ENCODE peak calls at places on chromosomes 6 and 20, in four cellular contexts. I is mammary epithelial cell, T is NB4, S is gastrocnemius medialis. V is an unnamed sample.

GRCh38 chr6:49634811-49635159 is 1.9 kb downstream of the RHAG start:
- DNase-seq in I (no peak), S (no peak), T (no peak), V (no peak)

GRCh38 chr20:9609892-9610502 is 95.6 kb downstream of the LAMP5 start:
- DNase-seq in T (peak; percentile 74), I (peak; percentile 57), S (no peak), V (peak; percentile 86)

GRCh38 chr20:46013826-46014516 is 5.3 kb downstream of the MMP9 start:
- DNase-seq in S (no peak), T (peak; percentile 62), I (peak; percentile 51), V (peak; percentile 82)

GRCh38 chr6:52013035-52013434 is 74.4 kb downstream of the PKHD1 start:
- DNase-seq in I (peak; percentile 26), T (no peak), S (no peak), V (no peak)

GRCh38 chr20:48686238-48687096 is 141.3 kb downstream of the PREX1 start:
- DNase-seq in I (no peak), T (no peak), S (no peak), V (no peak)

GRCh38 chr6:150929403-150929802 is 63.9 kb downstream of the MTHFD1L start:
- DNase-seq in T (no peak), S (no peak), I (no peak), V (no peak)

GRCh38 chr6:45420083-45420908 is 42.6 kb upstream of the SUPT3H start:
- DNase-seq in S (no peak), I (peak; percentile 43), T (peak; percentile 82), V (no peak)

GRCh38 chr20:3673551-3674070 is 8.2 kb downstream of the ADAM33 start:
- DNase-seq in S (no peak), I (no peak), T (no peak), V (no peak)

GRCh38 chr6:78883651-78884050 is 16.3 kb downstream of the IRAK1BP1 start:
- DNase-seq in T (no peak), S (no peak), I (peak; percentile 72), V (no peak)

GRCh38 chr20:6582449-6582848 is 185.0 kb upstream of the BMP2 start:
- DNase-seq in T (peak; percentile 8), I (peak; percentile 40), S (no peak), V (no peak)

GRCh38 chr20:31987744-31988143 is 19.8 kb downstream of the XKR7 start:
- DNase-seq in I (peak; percentile 71), S (no peak), T (no peak), V (no peak)

GRCh38 chr6:35318200-35318844 is 20.7 kb downstream of the DEF6 start:
- DNase-seq in I (no peak), T (no peak), S (peak; percentile 78), V (no peak)

GRCh38 chr6:20464847-20465246 is 63.2 kb downstream of the E2F3 start:
- DNase-seq in I (no peak), T (no peak), S (no peak), V (no peak)

DNA sequence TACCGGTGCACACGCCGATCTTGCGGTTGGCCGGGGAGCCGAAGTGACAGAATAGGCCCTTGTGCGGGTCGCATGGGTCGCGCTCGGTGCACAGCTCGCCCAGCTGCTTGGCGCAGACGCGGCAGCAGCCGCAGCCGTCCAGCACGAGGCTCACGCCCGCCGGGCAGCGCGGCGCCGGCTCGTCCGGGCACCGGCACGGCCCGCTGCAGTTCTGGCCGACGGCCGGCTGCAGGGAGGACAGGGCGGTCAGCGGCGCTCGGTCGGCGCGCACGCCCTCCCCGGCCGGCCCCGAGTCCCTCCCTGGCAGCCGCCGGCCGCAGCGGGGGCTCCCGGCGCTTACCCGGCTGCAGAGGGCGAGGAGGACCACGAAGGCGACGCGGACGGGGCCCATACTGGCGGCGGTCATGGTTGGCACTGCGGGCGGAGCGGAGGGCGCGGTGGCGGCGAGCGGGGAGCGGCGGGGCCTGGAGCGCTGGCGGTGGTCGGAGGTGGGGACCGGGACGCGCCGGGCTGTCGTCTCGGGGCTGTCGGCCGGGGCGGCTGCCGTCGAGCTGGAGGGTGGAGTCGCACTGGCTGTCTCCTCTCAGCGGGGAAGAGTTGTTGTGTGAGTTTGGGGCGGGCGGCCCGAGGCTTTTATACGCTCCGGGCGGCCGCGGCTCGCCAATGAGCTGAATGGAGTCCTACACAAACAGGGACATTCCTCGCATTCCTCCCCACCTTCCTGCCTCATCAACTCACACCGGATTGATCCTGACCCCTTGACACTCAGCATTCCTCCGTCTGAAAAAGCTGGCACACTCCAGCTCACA is at the start of gene CCN2:
- DNase-seq in T (no peak), S (peak; percentile 61), I (peak; percentile 89), V (no peak)
- H3K4me3 ChIP-seq in T (no peak within 1 kb of the TSS), S (peak within 1 kb of the TSS; percentile 64), I (peak within 1 kb of the TSS; percentile 59), V (no peak within 1 kb of the TSS)

DNA sequence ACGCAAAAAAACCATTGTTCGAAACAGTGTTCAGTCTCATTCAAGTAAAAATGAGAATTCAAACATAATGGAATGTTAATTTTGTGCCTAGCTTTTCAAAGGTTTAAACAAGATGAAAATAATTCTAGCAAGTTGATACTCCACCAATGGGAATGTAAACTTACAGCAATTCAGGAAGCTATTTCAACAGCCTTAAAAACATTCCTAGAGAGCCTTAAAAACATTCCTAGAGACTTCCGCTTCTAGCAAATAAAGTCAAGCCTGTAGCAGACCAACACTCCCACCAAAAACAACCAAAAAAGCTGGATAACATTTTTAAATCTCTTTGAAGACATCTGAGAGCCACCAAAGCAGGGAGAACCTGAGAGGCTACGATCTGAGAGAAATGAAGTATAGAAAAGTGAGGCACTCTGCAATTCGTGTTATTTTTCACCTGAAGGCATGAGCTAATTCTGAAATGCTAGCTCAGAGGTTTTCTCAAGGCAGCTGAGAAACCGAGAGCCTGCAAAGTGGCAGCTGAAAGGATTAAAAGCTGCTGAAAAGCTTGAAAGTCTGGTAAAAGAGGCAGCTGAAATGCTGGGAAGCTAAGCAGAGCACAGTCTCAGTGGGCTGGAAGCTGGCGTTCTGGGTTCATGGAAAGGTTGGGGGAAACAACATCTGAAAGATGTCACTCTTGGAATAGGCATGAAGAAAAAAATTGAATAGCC is 20.9 kb downstream of the GPR63 start:
- DNase-seq in T (no peak), S (no peak), I (no peak), V (no peak)
- H3K4me3 ChIP-seq in T (no peak overlapping the region), S (no peak overlapping the region), I (no peak overlapping the region), V (no peak overlapping the region)

GRCh38 chr6:110813338-110813737 is 1.9 kb downstream of the CDK19 start:
- DNase-seq in S (no peak), T (no peak), I (no peak), V (no peak)
- H3K4me3 ChIP-seq in S (no peak overlapping the region), T (peak overlapping the region; percentile 73), I (no peak overlapping the region), V (peak overlapping the region; percentile 91)

GRCh38 chr20:62045118-62045517 is 20.6 kb downstream of the TAF4 start:
- DNase-seq in S (no peak), T (no peak), I (no peak), V (no peak)
- H3K4me3 ChIP-seq in S (no peak overlapping the region), T (no peak overlapping the region), I (no peak overlapping the region), V (no peak overlapping the region)

GRCh38 chr20:30910937-30911725 is 346.3 kb upstream of the DEFB115 start:
- DNase-seq in T (no peak), I (no peak), S (no peak), V (no peak)

DNA sequence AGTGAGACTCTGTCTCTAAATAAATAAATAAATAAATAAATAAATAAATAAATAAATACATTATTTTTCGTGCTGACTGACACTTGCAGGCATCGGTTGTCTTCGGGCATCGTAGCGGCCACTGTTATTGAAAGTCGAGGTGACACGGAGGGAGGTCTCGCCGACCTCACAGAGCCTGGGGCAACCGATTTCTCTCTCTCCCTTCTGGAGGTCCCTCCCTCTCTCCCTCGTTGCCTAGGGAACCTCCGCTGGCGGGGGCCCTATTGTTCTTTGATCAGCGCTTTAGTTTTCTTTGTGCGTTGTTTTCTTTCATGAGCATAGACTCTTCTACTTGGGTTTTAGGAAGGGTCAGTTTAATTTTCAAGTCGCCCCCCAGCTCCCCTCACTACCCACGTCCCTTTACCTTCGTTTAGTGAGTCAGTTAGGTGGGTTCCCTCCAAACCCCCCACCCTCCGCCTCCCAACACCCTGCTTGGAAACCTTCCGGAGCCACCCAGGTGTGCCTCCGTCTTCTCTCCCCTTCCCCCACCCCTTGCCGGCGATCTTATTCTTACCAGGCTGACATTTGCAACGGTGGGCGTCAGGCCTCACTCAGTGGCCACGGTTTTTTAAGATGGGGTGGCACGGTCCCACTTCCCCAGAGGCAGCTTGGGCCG is 345.3 kb upstream of the DEFB115 start:
- DNase-seq in S (no peak), I (no peak), T (no peak), V (no peak)
- H3K4me3 ChIP-seq in S (no peak overlapping the region), I (no peak overlapping the region), T (no peak overlapping the region), V (no peak overlapping the region)

GRCh38 chr6:53257001-53257400 is 91.7 kb downstream of the ELOVL5 start:
- DNase-seq in T (no peak), I (no peak), S (no peak), V (no peak)
- H3K4me3 ChIP-seq in T (no peak overlapping the region), I (no peak overlapping the region), S (no peak overlapping the region), V (no peak overlapping the region)

DNA sequence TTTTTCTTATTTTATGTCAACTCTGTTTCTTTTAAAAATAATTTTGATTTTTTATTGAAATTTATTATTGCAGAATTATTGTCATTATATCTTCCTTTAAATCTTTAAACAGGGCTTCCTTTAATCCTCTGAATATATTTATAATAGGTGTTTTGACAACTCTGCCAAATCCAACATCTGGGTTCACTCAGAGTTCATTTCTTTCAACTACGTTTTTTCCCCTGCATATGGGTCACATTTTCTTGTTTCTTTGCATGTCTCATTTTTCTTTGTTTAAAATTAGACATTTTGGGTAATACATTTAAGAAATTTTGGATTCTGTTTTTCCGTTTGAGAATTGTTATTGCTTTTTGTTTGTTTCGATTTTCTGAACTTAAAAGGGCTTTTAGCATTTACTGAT is 655.1 kb upstream of the CITED2 start:
- DNase-seq in I (no peak), S (no peak), T (no peak), V (no peak)
- H3K4me3 ChIP-seq in I (no peak overlapping the region), S (no peak overlapping the region), T (no peak overlapping the region), V (no peak overlapping the region)

GRCh38 chr6:80527552-80528052 is 421.1 kb downstream of the BCKDHB start:
- DNase-seq in S (no peak), T (no peak), I (peak; percentile 40), V (no peak)

GRCh38 chr6:80522556-80522955 is 416.1 kb downstream of the BCKDHB start:
- DNase-seq in S (no peak), T (no peak), I (no peak), V (no peak)

GRCh38 chr6:80520195-80520594 is 413.7 kb downstream of the BCKDHB start:
- DNase-seq in S (no peak), I (peak; percentile 21), T (no peak), V (no peak)

GRCh38 chr6:80523029-80523428 is 416.6 kb downstream of the BCKDHB start:
- DNase-seq in S (no peak), I (no peak), T (no peak), V (no peak)

DNA sequence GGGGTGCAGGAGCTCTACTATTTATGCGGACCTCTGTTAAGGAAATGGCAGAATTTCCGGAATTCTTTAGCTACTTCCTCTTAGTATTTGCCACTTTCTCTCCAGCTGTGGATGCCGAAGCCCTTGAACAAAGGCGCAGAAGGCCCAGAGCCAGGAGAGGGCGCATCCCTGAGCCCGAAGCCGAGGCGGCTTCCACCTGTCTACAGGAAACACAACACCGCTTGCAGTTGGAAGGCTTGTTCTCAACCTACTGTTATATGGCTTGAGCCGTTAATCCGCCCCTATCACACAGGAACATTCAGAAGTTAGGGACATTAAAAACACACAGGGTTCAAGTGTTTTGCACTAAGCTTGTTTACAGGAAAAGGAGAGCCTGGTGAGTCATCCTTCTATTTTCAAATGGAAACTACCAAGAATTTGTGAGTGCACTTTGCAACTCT is 417.1 kb downstream of the BCKDHB start:
- DNase-seq in S (peak; percentile 16), T (no peak), I (no peak), V (no peak)
- H3K4me3 ChIP-seq in S (no peak overlapping the region), T (no peak overlapping the region), I (no peak overlapping the region), V (no peak overlapping the region)